ENCODE peak calls at places on chromosomes 4 and X, in nine cellular contexts. N is CD8-positive, alpha-beta memory T cell; L is HT1080; S is EH; H is T-helper 9 cell; J is cardiac fibroblast; V is frontal cortex; U is dermis microvascular lymphatic vessel endothelial cell; K is activated CD8-positive, alpha-beta memory T cell treated with anti-CD3 and anti-CD28 coated beads for 48 hours. Z is an unnamed sample.

GRCh38 chrX:23338334-23338733 is 3.7 kb downstream of the PTCHD1 start:
- DNase-seq in K (no peak), J (no peak), L (no peak), S (no peak), U (no peak), H (no peak), V (no peak), N (no peak), Z (no peak)

GRCh38 chrX:24833695-24834094 is 140.0 kb downstream of the POLA1 start:
- DNase-seq in U (no peak), V (no peak), K (no peak), S (no peak), J (no peak), L (no peak), H (no peak), N (no peak), Z (no peak)

GRCh38 chr4:84573738-84574720 is 8.9 kb upstream of the CDS1 start:
- DNase-seq in N (no peak), S (no peak), V (no peak), L (peak), J (no peak), U (peak), H (no peak), K (no peak), Z (no peak)

GRCh38 chr4:23923840-23924239 is 34.0 kb upstream of the PPARGC1A start:
- DNase-seq in N (no peak), V (no peak), S (no peak), L (no peak), J (no peak), H (no peak), K (no peak), U (no peak), Z (no peak)

GRCh38 chrX:8668797-8669196 is 63.1 kb downstream of the ANOS1 start:
- DNase-seq in L (peak), J (no peak), U (no peak), S (no peak), H (no peak), K (no peak), V (no peak), N (no peak), Z (no peak)

GRCh38 chrX:10415704-10416001 is 204.7 kb downstream of the MID1 start:
- DNase-seq in S (peak), K (no peak), N (no peak), L (no peak), V (no peak), U (no peak), H (no peak), J (no peak), Z (no peak)

GRCh38 chr4:30953799-30954198 is 233.6 kb downstream of the PCDH7 start:
- DNase-seq in V (no peak), U (no peak), L (no peak), J (no peak), N (no peak), H (no peak), K (no peak), S (no peak), Z (no peak)

GRCh38 chrX:48966796-48967579 is 4.7 kb downstream of the KCND1 start:
- DNase-seq in L (peak), U (no peak), J (peak), K (no peak), H (no peak), V (no peak), N (no peak), S (peak), Z (no peak)

GRCh38 chr4:166143227-166143626 is 270.2 kb downstream of the TLL1 start:
- DNase-seq in U (no peak), S (peak), K (no peak), N (no peak), V (no peak), L (peak), J (no peak), H (peak), Z (no peak)

GRCh38 chr4:67875011-67875410 is 8.8 kb downstream of the TMPRSS11D start:
- DNase-seq in N (no peak), V (no peak), K (no peak), J (peak), H (no peak), L (no peak), S (no peak), U (no peak), Z (no peak)

GRCh38 chrX:82218361-82218760 is 1016.5 kb downstream of the SH3BGRL start:
- DNase-seq in H (no peak), N (no peak), U (peak), S (no peak), V (no peak), L (peak), K (no peak), J (no peak), Z (no peak)

GRCh38 chrX:68665502-68665901 is 18.0 kb downstream of the STARD8 start:
- DNase-seq in N (no peak), K (no peak), L (no peak), S (no peak), U (no peak), H (no peak), V (no peak), J (peak), Z (no peak)

GRCh38 chr4:56505269-56506109 is at the start of gene ARL9:
- DNase-seq in N (peak), S (peak), J (peak), V (peak), U (peak), K (peak), L (no peak), H (peak), Z (no peak)

GRCh38 chr4:169492436-169493163 is 119.8 kb downstream of the NEK1 start:
- DNase-seq in J (peak), H (no peak), L (peak), N (no peak), V (peak), U (peak), K (peak), S (peak), Z (no peak)

GRCh38 chrX:28920554-28920953 is 333.3 kb downstream of the IL1RAPL1 start:
- DNase-seq in U (peak), N (no peak), K (no peak), S (no peak), V (no peak), H (no peak), J (peak), L (no peak), Z (no peak)

GRCh38 chr4:123889376-123889945 is 492.9 kb downstream of the SPRY1 start:
- DNase-seq in H (no peak), S (peak), U (peak), J (peak), N (no peak), K (no peak), L (no peak), V (no peak), Z (no peak)

GRCh38 chr4:25817059-25817681 is 45.6 kb downstream of the SEL1L3 start:
- DNase-seq in V (no peak), K (no peak), S (peak), J (peak), N (no peak), U (no peak), H (no peak), L (peak), Z (no peak)

Z was measured in breast epithelium.